ENCODE peak calls at places on chromosomes 11 and 22, in five cellular contexts. U is dorsolateral prefrontal cortex, E is psoas muscle, V is left ventricle myocardium inferior, F is stomach. Q is an unnamed sample.

GRCh38 chr11:16902182-16902581 is 112.0 kb downstream of the PLEKHA7 start:
- DNase-seq in U (no peak), E (no peak), V (no peak), F (no peak), Q (no peak)

GRCh38 chr11:81004576-81004975 is 1563.7 kb upstream of the TENM4 start:
- DNase-seq in U (no peak), E (no peak), V (no peak), F (no peak), Q (no peak)

GRCh38 chr11:68041617-68042218 is 2.9 kb downstream of the TCIRG1 start:
- DNase-seq in U (no peak), E (no peak), V (no peak), F (no peak), Q (no peak)

GRCh38 chr22:42770941-42771647 is 50.4 kb upstream of the A4GALT start:
- DNase-seq in U (no peak), E (no peak), V (no peak), F (no peak), Q (no peak)

GRCh38 chr11:110712643-110713468 is 619 bp upstream of the ARHGAP20 start:
- DNase-seq in U (no peak), E (peak), V (no peak), F (no peak), Q (peak)

GRCh38 chr11:75663808-75664207 is 5.0 kb downstream of the MAP6 start:
- DNase-seq in U (no peak), E (no peak), V (no peak), F (no peak), Q (no peak)

GRCh38 chr22:41818011-41818410 is 14.9 kb upstream of the SREBF2 start:
- DNase-seq in U (no peak), E (no peak), V (no peak), F (no peak), Q (no peak)

GRCh38 chr11:123409456-123409801 is 20.6 kb upstream of the GRAMD1B start:
- DNase-seq in U (no peak), E (no peak), V (no peak), F (no peak), Q (no peak)

GRCh38 chr22:19060356-19061009 is 61.7 kb downstream of the DGCR2 start:
- DNase-seq in U (no peak), E (no peak), V (no peak), F (no peak), Q (no peak)

GRCh38 chr11:131042041-131042390 is 125.7 kb upstream of the SNX19 start:
- DNase-seq in U (no peak), E (no peak), V (no peak), F (no peak), Q (no peak)

GRCh38 chr22:42862045-42862734 is 5.1 kb upstream of the ARFGAP3 start:
- DNase-seq in U (no peak), E (no peak), V (no peak), F (no peak), Q (no peak)

GRCh38 chr11:68337399-68337835 is 25.0 kb downstream of the LRP5 start:
- DNase-seq in U (no peak), E (no peak), V (no peak), F (no peak), Q (no peak)

GRCh38 chr11:69665669-69666068 is 9.5 kb downstream of the LTO1 start:
- DNase-seq in U (no peak), E (no peak), V (no peak), F (no peak), Q (no peak)

GRCh38 chr11:37788141-37788877 is 1190.3 kb upstream of the RAG2 start:
- DNase-seq in U (no peak), E (no peak), V (no peak), F (no peak), Q (no peak)

GRCh38 chr11:122696662-122697061 is 41.1 kb downstream of the UBASH3B start:
- DNase-seq in U (no peak), E (no peak), V (no peak), F (no peak), Q (no peak)

GRCh38 chr11:130637566-130637965 is 189.1 kb downstream of the ADAMTS15 start:
- DNase-seq in U (no peak), E (no peak), V (no peak), F (no peak), Q (no peak)

GRCh38 chr11:66718320-66718971 is 10.6 kb downstream of the SPTBN2 start:
- DNase-seq in U (no peak), E (no peak), V (no peak), F (peak), Q (no peak)

GRCh38 chr11:6611092-6612007 is 666 bp downstream of the TAF10 start:
- DNase-seq in U (no peak), E (peak), V (peak), F (no peak), Q (peak)

GRCh38 chr11:10326080-10326964 is 21.4 kb downstream of the ADM start:
- DNase-seq in U (no peak), E (peak), V (peak), F (peak), Q (no peak)

GRCh38 chr11:109305009-109305408 is 117.0 kb upstream of the C11orf87 start:
- DNase-seq in U (no peak), E (no peak), V (no peak), F (no peak), Q (no peak)

DNA sequence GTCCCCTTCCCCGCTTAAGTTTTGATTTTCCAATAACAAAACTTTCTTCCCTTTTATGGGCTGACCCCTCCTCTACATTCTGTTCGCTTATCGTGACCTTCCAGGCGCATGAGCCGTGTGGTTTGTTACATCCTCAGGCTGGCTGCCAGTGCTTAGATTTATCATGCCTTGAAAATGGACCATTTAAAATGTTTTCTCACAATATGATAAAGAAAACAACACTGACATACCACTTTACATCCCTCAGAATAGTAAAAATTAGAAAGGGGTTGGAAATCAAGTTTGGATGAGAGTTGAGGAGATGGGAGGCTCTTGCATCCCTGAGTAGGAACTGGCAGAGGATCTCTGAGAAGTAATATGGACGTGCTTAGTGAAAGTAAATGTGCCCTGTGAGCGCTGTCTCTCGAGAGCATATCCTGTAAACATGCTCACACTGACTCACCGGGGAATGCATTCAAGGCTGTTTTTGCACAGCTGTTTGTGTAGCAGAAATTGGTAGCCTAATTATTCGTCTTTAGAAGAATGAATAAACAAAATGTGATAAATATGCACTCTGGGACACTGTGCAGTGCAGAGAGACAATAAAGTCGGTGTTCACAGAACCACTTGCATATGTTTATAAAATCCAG is 17.1 kb upstream of the TOLLIP start:
- DNase-seq in U (no peak), E (no peak), V (no peak), F (no peak), Q (no peak)
- H3K27ac ChIP-seq in U (no peak), E (no peak), V (no peak), F (peak), Q (no peak)

DNA sequence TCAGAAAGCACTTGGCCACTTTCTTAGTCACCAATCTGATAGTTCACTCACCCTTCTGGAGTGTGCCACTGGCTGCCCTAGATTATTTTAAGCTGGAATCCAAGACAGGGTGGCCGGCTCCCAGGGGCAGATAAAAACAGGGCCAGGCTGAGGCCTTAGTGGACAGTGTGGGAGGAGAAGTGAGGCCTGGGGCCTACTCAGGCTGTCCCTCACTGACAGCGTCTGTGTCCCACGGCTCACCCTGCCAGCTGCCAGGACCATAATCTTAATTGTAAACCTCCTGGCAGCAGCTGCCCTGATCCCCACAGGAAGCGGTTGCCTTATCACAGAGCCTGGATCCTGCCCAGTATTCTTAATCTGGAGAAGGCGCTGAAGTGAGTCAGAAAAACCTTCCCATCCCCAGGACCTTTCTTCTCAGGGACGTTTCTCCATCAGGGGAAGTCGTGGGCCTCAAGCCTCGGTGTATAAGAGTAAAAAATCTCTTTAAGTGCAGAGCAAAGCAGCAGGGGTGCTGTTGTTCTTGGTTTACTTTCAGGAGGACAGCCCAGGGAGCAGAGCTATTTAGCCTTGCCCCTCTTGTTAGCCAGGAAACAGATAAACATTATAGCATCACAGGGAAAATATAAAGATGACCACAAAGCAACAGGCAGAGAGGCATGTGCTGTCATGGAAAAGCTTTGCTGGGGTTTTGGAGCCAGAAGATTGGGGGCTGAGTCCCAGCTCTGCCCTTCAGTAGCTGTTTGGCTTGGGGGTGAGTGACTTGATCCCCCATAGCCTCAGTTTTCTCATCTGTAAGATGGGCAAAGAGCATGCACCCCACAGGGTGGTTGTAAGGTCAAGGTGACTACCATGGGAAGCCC is 39.6 kb downstream of the TSPAN18 start:
- DNase-seq in U (no peak), E (peak), V (peak), F (peak), Q (peak)
- H3K27ac ChIP-seq in U (no peak), E (peak), V (peak), F (peak), Q (peak)

GRCh38 chr11:71081704-71082230 is 170.6 kb downstream of the SHANK2 start:
- DNase-seq in U (no peak), E (no peak), V (no peak), F (no peak), Q (no peak)

GRCh38 chr11:71080239-71081097 is 171.9 kb downstream of the SHANK2 start:
- DNase-seq in U (peak), E (no peak), V (peak), F (peak), Q (no peak)

GRCh38 chr11:71084306-71085012 is 167.9 kb downstream of the SHANK2 start:
- DNase-seq in U (no peak), E (no peak), V (no peak), F (no peak), Q (no peak)

GRCh38 chr11:71082454-71082853 is 169.9 kb downstream of the SHANK2 start:
- DNase-seq in U (no peak), E (no peak), V (no peak), F (no peak), Q (no peak)

DNA sequence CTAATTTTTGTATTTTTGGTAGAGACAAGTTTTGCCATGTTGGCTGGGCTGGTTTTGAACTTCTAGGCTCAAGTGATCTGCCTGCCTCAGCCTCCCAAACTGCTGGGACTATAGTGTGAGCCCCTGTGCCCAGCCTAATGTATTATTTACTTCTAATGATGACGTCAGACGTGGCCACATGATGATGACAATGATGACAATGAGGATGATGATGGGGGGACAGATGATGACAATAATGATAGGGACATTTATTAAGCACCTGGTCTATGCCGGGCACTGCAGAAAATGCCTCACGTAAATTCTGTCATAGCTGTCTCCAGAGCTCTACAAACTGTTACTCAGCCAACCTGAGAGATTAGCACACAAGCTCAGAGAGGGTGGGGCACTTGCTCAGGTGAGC is 169.3 kb downstream of the SHANK2 start:
- DNase-seq in U (no peak), E (no peak), V (no peak), F (no peak), Q (no peak)
- H3K27ac ChIP-seq in U (no peak), E (no peak), V (no peak), F (no peak), Q (no peak)

GRCh38 chr11:35344990-35345655 is 74.2 kb downstream of the SLC1A2 start:
- DNase-seq in U (no peak), E (peak), V (no peak), F (no peak), Q (no peak)
- H3K27ac ChIP-seq in U (no peak), E (no peak), V (no peak), F (no peak), Q (no peak)

DNA sequence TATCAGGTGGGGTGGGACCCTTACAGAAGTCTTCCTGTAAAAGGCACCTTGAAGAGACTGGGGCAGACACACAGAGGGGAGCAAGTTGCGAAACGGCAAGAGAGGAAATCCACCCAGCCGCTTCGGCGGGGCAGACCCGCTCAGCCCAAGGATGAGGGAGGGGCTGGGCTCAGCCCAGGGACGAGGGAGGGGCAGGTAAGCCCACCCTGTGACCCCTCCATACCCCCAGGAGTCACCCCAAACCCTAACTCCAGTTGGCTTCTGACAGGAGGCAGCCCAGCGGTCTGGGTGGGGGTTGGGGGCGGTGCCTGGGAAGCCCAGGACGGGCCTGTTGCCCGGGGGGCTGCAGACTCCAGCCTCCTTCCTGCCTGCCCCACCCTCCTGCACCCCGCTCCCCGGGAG is 971 bp downstream of the OSBPL5 start:
- DNase-seq in U (no peak), E (peak), V (peak), F (no peak), Q (peak)
- H3K27ac ChIP-seq in U (peak), E (peak), V (peak), F (peak), Q (peak)

DNA sequence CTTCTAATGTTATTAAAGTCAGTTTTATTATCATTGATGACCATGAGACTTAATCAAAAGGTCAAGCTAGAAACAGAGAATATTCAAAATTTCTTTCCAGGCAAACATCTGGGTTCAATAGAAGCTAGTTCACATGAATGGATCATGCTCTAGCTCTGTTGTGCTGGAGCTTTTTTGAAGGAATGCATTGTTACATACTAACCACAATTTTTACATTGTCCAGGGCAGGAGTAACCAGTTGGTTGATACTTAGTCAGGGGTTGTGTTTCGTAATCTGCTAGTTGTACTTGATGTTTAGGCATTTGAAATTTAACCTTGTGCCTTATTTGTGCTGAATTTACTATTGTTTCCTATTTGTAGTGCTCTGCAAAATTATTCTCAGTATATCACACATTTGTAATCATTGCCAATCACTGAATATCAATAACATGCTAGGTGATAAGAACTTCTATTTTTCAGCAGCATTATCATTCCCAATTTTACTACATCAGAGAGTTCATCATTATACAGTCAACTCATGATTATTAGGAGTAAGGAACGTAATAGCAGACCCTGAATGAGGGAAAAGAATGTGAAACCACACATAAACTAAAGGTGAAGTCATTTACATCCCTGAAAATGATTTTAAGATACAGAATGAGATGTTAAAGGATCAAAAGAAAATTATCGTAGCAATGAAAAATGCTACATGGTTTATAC is 23.2 kb downstream of the NF2 start:
- DNase-seq in U (no peak), E (no peak), V (no peak), F (no peak), Q (no peak)
- H3K27ac ChIP-seq in U (no peak), E (no peak), V (no peak), F (no peak), Q (no peak)

DNA sequence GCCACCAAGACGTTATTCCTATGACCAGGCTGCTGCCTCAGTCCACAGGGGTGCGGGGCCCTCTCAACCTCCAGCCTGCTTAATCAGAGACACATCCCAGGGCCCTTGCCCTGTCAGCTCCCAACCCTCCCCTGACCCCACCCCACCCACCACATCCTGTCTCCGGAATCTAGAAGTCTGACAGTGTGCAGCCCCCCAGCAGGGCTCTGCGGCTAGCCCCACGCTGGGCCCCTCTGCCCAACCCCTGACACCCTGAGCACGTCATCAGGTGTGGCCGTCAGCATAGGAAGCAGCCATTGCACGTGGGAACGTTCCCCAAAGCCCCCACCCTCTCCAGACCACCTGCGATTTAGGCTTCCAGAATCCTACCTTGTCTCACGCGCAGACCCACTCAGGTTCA is 34.3 kb upstream of the IGSF9B start:
- DNase-seq in U (no peak), E (no peak), V (peak), F (no peak), Q (peak)
- H3K27ac ChIP-seq in U (no peak), E (no peak), V (no peak), F (no peak), Q (no peak)

DNA sequence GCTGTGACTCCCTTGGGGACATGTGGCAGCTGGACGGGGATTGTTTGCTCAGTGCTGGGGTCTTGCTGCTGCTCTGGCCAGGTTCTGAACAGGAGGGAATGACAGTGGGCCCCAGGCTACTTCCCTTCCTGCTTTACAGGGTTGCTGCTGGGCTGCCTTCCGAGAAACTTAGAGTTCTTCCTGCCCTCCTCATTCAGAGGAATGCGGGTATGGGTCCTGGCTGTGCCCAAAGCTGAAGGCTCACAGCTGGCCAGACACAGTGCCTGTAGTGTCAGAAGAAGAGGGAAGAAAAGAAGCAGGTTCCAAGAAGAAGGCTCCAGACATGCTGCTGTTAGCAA is 108.3 kb upstream of the PARVA start:
- DNase-seq in U (no peak), E (no peak), V (no peak), F (peak), Q (peak)
- H3K27ac ChIP-seq in U (no peak), E (no peak), V (peak), F (peak), Q (no peak)